ENCODE peak calls at places on chromosomes 3 and 15, in four cellular contexts. N, G, I and E are unnamed samples. For H3K9me3 and H3K27me3, the result is how much of the 10 kb centered on the place peaks cover.

GRCh38 chr15:96322401-96323249 is 7.9 kb upstream of the NR2F2 start:
- DNase-seq in N (peak), I (no peak), G (no peak), E (no peak)

GRCh38 chr3:41267975-41268640 is 68.8 kb downstream of the CTNNB1 start:
- DNase-seq in N (no peak), G (no peak), I (peak), E (no peak)

GRCh38 chr3:196138464-196138863 is 56.6 kb upstream of the TFRC start:
- DNase-seq in I (no peak), N (no peak), G (no peak), E (no peak)

GRCh38 chr15:85403745-85404144 is 23.3 kb downstream of the AKAP13 start:
- DNase-seq in G (no peak), I (no peak), N (no peak), E (no peak)

GRCh38 chr3:51675201-51675611 is 4.2 kb downstream of the TEX264 start:
- DNase-seq in G (no peak), N (no peak), I (no peak), E (no peak)

GRCh38 chr3:39208463-39209055 is 16.2 kb upstream of the XIRP1 start:
- DNase-seq in G (no peak), I (peak), N (no peak), E (no peak)

GRCh38 chr3:187293977-187294376 is 2.4 kb upstream of the MASP1 start:
- DNase-seq in I (no peak), N (no peak), G (no peak), E (no peak)

GRCh38 chr15:71118881-71119632 is 3.8 kb downstream of the THSD4 start:
- DNase-seq in I (no peak), N (no peak), G (no peak), E (no peak)

GRCh38 chr3:141303481-141304223 is 64.7 kb upstream of the ZBTB38 start:
- DNase-seq in I (peak), N (no peak), G (peak), E (peak)

GRCh38 chr3:183583331-183584245 is 28.1 kb upstream of the KLHL6 start:
- DNase-seq in G (no peak), N (no peak), I (no peak), E (no peak)

GRCh38 chr3:157532529-157533297 is 29.5 kb upstream of the VEPH1 start:
- DNase-seq in G (no peak), I (peak), N (no peak), E (no peak)

GRCh38 chr15:76903251-76903681 is 1.9 kb downstream of the SCAPER start:
- DNase-seq in I (no peak), N (no peak), G (no peak), E (no peak)

GRCh38 chr15:39135989-39136388 is 444.9 kb upstream of the THBS1 start:
- DNase-seq in N (no peak), G (no peak), I (no peak), E (no peak)

GRCh38 chr3:187367561-187368103 is 553 bp upstream of the RTP4 start:
- DNase-seq in I (no peak), N (peak), G (no peak), E (no peak)

GRCh38 chr3:117696871-117697270 is 987.3 kb downstream of the TUSC7 start:
- DNase-seq in I (no peak), N (no peak), G (no peak), E (no peak)

GRCh38 chr3:24160424-24160823 is 215.3 kb downstream of the NR1D2 start:
- DNase-seq in N (no peak), I (no peak), G (no peak), E (no peak)

GRCh38 chr3:153503873-153504272 is 341.8 kb downstream of the RAP2B start:
- DNase-seq in G (no peak), N (no peak), I (no peak), E (no peak)

GRCh38 chr3:111033470-111034108 is 38.0 kb upstream of the NECTIN3 start:
- DNase-seq in I (no peak), N (no peak), G (no peak), E (no peak)

GRCh38 chr3:55912880-55913279 is 425.8 kb upstream of the WNT5A start:
- DNase-seq in G (no peak), N (no peak), I (no peak), E (no peak)

GRCh38 chr3:166291510-166291909 is 454.3 kb upstream of the BCHE start:
- DNase-seq in G (no peak), N (no peak), I (no peak), E (no peak)

GRCh38 chr3:149378420-149379388 is 1.3 kb upstream of the TM4SF1 start:
- DNase-seq in G (no peak), N (peak), I (no peak), E (no peak)

GRCh38 chr15:41269887-41270286 is 38.8 kb downstream of the CHP1 start:
- DNase-seq in I (no peak), G (no peak), N (no peak), E (no peak)

GRCh38 chr3:82143661-82144405 is 382.4 kb upstream of the GBE1 start:
- DNase-seq in N (no peak), I (no peak), G (no peak), E (no peak)

GRCh38 chr15:92277776-92278175 is 115.9 kb upstream of the ST8SIA2 start:
- DNase-seq in G (no peak), I (no peak), N (no peak), E (no peak)

GRCh38 chr15:37902126-37902525 is 32.3 kb upstream of the TMCO5A start:
- DNase-seq in G (no peak), N (no peak), I (no peak), E (no peak)

GRCh38 chr15:37903932-37904493 is 30.4 kb upstream of the TMCO5A start:
- DNase-seq in G (no peak), N (no peak), I (no peak), E (no peak)

GRCh38 chr15:37898385-37898784 is 36.1 kb upstream of the TMCO5A start:
- DNase-seq in G (no peak), I (no peak), N (no peak), E (no peak)

GRCh38 chr15:37900286-37901221 is 33.9 kb upstream of the TMCO5A start:
- DNase-seq in I (no peak), N (no peak), G (no peak), E (no peak)
- H3K27ac ChIP-seq in I (no peak), N (no peak), G (no peak), E (no peak)

GRCh38 chr15:25051399-25052154 is 96.8 kb downstream of the SNRPN start:
- DNase-seq in I (no peak), N (no peak), G (peak), E (no peak)
- H3K9me3 ChIP-seq in I (under half), N (half or more), G (half or more), E (half or more)

GRCh38 chr15:98554272-98555172 is 93.8 kb upstream of the IGF1R start:
- DNase-seq in I (no peak), N (no peak), G (no peak), E (no peak)
- H3K27me3 ChIP-seq in I (under half), N (under half), G (under half), E (under half)

DNA sequence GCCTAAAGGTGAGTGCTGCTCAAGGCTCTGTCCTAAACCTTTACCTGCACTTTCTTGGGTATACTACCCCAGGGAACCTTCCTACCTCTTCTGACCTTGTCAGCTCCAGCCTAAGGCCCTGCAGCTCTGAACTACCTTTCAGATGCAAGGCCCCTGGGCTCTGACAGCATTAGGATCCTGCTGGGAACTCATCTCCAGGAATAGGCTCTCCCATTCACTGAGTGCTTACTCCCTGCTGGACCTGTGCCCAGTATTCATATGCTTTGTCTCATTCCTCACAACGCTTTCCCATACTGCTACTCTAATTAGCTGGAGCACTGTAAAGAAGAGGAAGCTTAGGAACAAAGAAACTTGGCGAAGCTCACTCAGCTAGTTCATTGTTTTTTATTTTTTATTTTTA is 53.8 kb upstream of the RAB6B start:
- DNase-seq in G (no peak), N (no peak), I (no peak), E (no peak)
- H3K27ac ChIP-seq in G (no peak), N (peak), I (no peak), E (no peak)

DNA sequence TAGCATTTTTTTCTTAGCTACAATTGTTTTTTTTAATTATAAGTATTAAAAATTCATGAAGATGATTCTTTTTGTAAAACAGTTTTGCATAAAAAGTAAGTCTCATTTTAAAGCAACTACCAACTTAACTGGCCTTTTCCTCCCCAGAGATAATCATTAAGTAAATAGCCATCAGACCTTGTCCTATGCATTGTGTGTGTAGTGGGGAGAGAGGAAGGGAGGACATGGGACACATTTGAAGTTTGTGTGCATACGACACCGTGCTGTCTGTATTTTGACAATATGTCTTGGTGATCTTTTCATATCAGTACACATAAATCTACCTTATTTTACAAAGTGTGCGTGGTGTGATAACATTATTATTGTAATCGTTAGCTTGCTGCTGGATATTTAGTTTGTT is 8.1 kb downstream of the SNRPN start:
- DNase-seq in G (no peak), N (no peak), I (no peak), E (no peak)
- H3K9me3 ChIP-seq in G (under half), N (under half), I (under half), E (half or more)

GRCh38 chr3:43998374-43998840 is 243.3 kb upstream of the TOPAZ1 start:
- DNase-seq in I (no peak), G (no peak), N (peak), E (no peak)
- H3K27me3 ChIP-seq in I (half or more), G (half or more), N (half or more), E (half or more)

DNA sequence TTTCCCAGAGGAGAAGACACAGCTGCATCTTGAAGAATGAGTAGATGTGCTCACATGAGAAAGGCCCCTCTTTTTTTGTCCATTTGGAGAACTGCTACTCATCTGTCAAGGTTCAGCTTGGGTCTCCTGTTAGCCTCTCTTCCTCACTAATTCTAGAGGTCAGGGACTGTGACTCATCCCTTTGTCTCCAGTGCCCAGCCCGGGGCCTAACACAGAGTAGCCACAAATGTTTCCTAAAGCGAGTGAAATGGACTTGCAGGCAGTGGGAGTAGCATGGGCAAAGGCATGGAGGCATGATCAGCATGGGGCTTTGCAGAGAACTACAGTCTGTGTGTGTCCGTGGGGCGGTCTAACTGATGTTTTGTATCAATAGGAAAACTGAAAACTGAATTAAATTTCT is 33.9 kb upstream of the MRPS22 start:
- DNase-seq in I (peak), G (no peak), N (no peak), E (no peak)
- H3K27ac ChIP-seq in I (peak), G (no peak), N (no peak), E (no peak)